ENCODE peak calls at places on chromosomes 4 and X, in six cellular contexts. J is H1, K is GM12878, O is SK-N-SH, S is HepG2, Y is K562. Q is an unnamed sample.

GRCh38 chr4:3440011-3440410 is 1.8 kb upstream of the HGFAC start:
- DNase-seq in K (no peak), J (no peak), S (no peak), O (no peak), Y (no peak), Q (no peak)

GRCh38 chr4:13907255-13907751 is 279.8 kb upstream of the BOD1L1 start:
- DNase-seq in K (no peak), J (no peak), Y (no peak), O (no peak), S (peak; percentile 47), Q (no peak)

GRCh38 chr4:166594326-166594946 is 639.9 kb downstream of the SPOCK3 start:
- DNase-seq in K (peak; percentile 13), Y (peak; percentile 1), S (peak; percentile 29), O (peak; percentile 41), J (peak; percentile 23), Q (peak; percentile 30)

GRCh38 chr4:163048447-163048846 is 118.2 kb downstream of the NAF1 start:
- DNase-seq in Y (peak; percentile 52), O (peak; percentile 24), S (peak; percentile 21), J (peak; percentile 2), K (no peak), Q (no peak)

GRCh38 chrX:126552313-126553022 is at the start of gene DCAF12L1:
- DNase-seq in S (no peak), Y (no peak), O (no peak), J (no peak), K (no peak), Q (no peak)

GRCh38 chrX:68929332-68930150 is 100.7 kb downstream of the EFNB1 start:
- DNase-seq in Y (no peak), O (no peak), J (no peak), S (no peak), K (no peak), Q (no peak)

GRCh38 chr4:78612398-78613005 is 60.9 kb downstream of the ANXA3 start:
- DNase-seq in Y (peak; percentile 46), S (peak; percentile 21), J (no peak), K (no peak), O (peak; percentile 35), Q (no peak)

GRCh38 chrX:39067866-39068265 is 266.6 kb downstream of the MID1IP1 start:
- DNase-seq in O (no peak), S (no peak), K (no peak), Y (no peak), J (no peak), Q (no peak)

GRCh38 chr4:142124874-142125273 is 488.5 kb downstream of the IL15 start:
- DNase-seq in O (no peak), Y (no peak), S (no peak), K (no peak), J (no peak), Q (no peak)

GRCh38 chr4:139934336-139934735 is 219.6 kb downstream of the MAML3 start:
- DNase-seq in J (no peak), S (no peak), O (peak; percentile 68), Y (no peak), K (no peak), Q (no peak)

GRCh38 chr4:5812506-5813229 is 80.2 kb downstream of the CRMP1 start:
- DNase-seq in O (peak; percentile 58), Y (peak; percentile 71), S (peak; percentile 58), J (no peak), K (no peak), Q (peak; percentile 33)

GRCh38 chrX:138349351-138349750 is 362.2 kb downstream of the FGF13 start:
- DNase-seq in K (no peak), Y (no peak), S (no peak), O (no peak), J (no peak), Q (no peak)

GRCh38 chrX:19739683-19740082 is 147.7 kb downstream of the SH3KBP1 start:
- DNase-seq in J (no peak), O (peak; percentile 64), K (no peak), S (peak; percentile 20), Y (peak; percentile 58), Q (no peak)

GRCh38 chrX:110504947-110505346 is 146.3 kb downstream of the RTL9 start:
- DNase-seq in Y (no peak), K (no peak), S (no peak), O (no peak), J (no peak), Q (no peak)

GRCh38 chr4:105551968-105552746 is at the start of gene ARHGEF38:
- DNase-seq in K (no peak), J (no peak), O (no peak), S (no peak), Y (no peak), Q (no peak)

GRCh38 chrX:84174348-84174747 is 13.7 kb downstream of the RPS6KA6 start:
- DNase-seq in Y (no peak), O (no peak), K (no peak), J (no peak), S (no peak), Q (no peak)

GRCh38 chr4:20251796-20252655 is at the start of gene SLIT2:
- DNase-seq in O (peak; percentile 96), K (no peak), Y (peak; percentile 60), J (no peak), S (peak; percentile 47), Q (peak; percentile 53)

GRCh38 chr4:1727117-1728031 is 6.1 kb downstream of the TACC3 start:
- DNase-seq in J (no peak), S (no peak), K (no peak), Y (no peak), O (peak; percentile 28), Q (peak; percentile 88)

GRCh38 chr4:1730532-1731135 is 9.3 kb downstream of the TACC3 start:
- DNase-seq in Y (no peak), S (no peak), J (no peak), O (no peak), K (no peak), Q (no peak)

GRCh38 chr4:1725521-1725920 is 4.2 kb downstream of the TACC3 start:
- DNase-seq in J (no peak), S (no peak), K (no peak), Y (no peak), O (no peak), Q (no peak)

GRCh38 chr4:1726146-1726934 is 5.0 kb downstream of the TACC3 start:
- DNase-seq in S (peak; percentile 82), Y (peak; percentile 72), J (peak; percentile 79), K (peak; percentile 45), O (peak; percentile 89), Q (no peak)

GRCh38 chr4:1728061-1728980 is 7.0 kb downstream of the TACC3 start:
- DNase-seq in J (no peak), K (no peak), Y (no peak), O (peak; percentile 36), S (no peak), Q (no peak)
- H3K4me3 ChIP-seq in J (no peak overlapping the region), K (no peak overlapping the region), Y (no peak overlapping the region), O (no peak overlapping the region), S (no peak overlapping the region), Q (no peak overlapping the region)

GRCh38 chr4:87865960-87866598 is 33.3 kb downstream of the MEPE start:
- DNase-seq in Y (no peak), S (peak; percentile 98), J (peak; percentile 47), K (no peak), O (no peak), Q (no peak)

GRCh38 chr4:87864321-87864720 is 31.6 kb downstream of the MEPE start:
- DNase-seq in S (no peak), J (no peak), K (no peak), O (no peak), Y (no peak), Q (no peak)

GRCh38 chr4:87863486-87863885 is 30.7 kb downstream of the MEPE start:
- DNase-seq in S (no peak), K (no peak), J (no peak), Y (no peak), O (no peak), Q (no peak)

GRCh38 chr4:87862236-87862635 is 29.5 kb downstream of the MEPE start:
- DNase-seq in O (no peak), J (no peak), Y (no peak), S (peak; percentile 18), K (no peak), Q (no peak)

DNA sequence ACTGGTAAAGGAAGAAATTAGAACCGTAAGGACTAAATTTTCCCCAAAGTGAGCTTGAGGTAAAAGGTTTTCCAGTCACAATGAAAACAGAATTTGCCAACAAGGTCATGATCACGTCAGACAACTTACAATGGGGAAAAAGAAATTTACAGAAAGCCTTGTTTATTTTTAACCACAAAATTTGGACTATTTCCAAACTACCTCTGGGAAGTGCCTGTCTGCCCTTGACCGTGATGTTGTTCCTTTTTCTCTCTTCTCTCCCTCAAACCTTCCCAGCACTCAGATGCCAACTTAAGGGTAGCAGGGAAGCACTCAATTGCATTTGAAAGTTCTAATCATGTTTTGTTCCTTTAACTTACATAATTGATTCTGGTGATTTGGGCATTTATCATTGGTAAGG is 32.5 kb downstream of the MEPE start:
- DNase-seq in Y (no peak), J (no peak), S (peak; percentile 69), O (no peak), K (no peak), Q (no peak)
- TF ChIP-seq GABPA in Y (no peak), J (no peak), S (no peak), O (no peak), K (no peak), Q (no peak)

GRCh38 chrX:25034889-25035288 is 19.1 kb upstream of the ARX start:
- DNase-seq in K (no peak), S (peak; percentile 4), Y (no peak), O (no peak), J (no peak), Q (no peak)
- H3K4me3 ChIP-seq in K (no peak overlapping the region), S (no peak overlapping the region), Y (no peak overlapping the region), O (no peak overlapping the region), J (no peak overlapping the region), Q (no peak overlapping the region)

DNA sequence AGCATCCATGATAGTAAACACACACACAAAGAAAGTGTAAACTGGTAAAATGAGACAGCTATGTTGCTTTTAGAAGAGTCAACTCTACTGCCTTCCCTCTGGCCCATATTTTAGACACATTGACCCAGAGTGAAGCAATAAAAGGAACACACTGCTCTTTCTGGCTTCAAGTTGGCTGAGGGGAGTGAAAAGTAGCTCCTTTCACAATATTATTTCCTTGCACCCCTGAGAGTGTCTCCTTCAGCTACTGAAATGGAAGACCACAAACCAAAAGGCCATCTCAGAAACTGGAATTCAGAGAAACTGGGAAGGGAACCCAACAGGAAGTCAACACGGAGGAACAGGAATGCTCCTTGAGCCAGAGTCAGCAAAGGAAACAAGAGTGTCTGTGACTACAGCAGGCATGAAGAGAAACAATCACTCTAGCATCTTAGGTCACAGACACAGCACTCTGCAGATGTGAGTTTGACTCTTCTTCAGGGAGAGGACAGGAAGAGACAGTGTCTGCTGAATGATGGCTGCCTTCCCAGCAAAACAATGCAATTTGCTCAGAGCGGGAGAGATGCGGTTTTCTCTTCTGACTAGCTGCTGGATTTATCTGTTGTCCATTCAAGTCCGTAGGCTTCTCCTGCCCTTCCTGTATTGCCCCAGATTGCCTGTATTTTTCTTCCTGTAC is 106.7 kb downstream of the SPATA18 start:
- DNase-seq in J (no peak), O (no peak), K (no peak), S (no peak), Y (no peak), Q (no peak)
- TF ChIP-seq GABPA in J (no peak), O (no peak), K (no peak), S (no peak), Y (no peak), Q (no peak)

GRCh38 chrX:104136241-104137019 is 20.4 kb downstream of the SLC25A53 start:
- DNase-seq in J (no peak), K (peak; percentile 35), O (peak; percentile 62), S (peak; percentile 70), Y (peak; percentile 64), Q (peak; percentile 58)
- H3K4me3 ChIP-seq in J (peak overlapping the region; percentile 43), K (no peak overlapping the region), O (peak overlapping the region; percentile 58), S (peak overlapping the region; percentile 57), Y (no peak overlapping the region), Q (no peak overlapping the region)

Q was measured in HL-60.